ENCODE peak calls at places on chromosomes 3 and 15, in eight cellular contexts. One of them, this sample, is unnamed.
A peak's percentile ranks its signal among the peaks of the same experiment; 100 is the strongest.

GRCh38 chr3:20673866-20674265 is 487.9 kb upstream of the SGO1 start:
- DNase-seq in PC-9: no peak
- DNase-seq in endothelial cell of umbilical vein: no peak
- DNase-seq in left lung: no peak
- DNase-seq in HFFc6: no peak
- DNase-seq in D721Med: no peak
- DNase-seq in GM13976: no peak
- DNase-seq in cardiac muscle cell: no peak
- DNase-seq in this sample: no peak

GRCh38 chr3:157662171-157662570 is 159.0 kb upstream of the VEPH1 start:
- DNase-seq in cardiac muscle cell: no peak
- DNase-seq in GM13976: no peak
- DNase-seq in D721Med: no peak
- DNase-seq in left lung: no peak
- DNase-seq in HFFc6: no peak
- DNase-seq in endothelial cell of umbilical vein: no peak
- DNase-seq in PC-9: no peak
- DNase-seq in this sample: no peak

GRCh38 chr3:12799525-12800440 is 3.3 kb downstream of the CAND2 start:
- DNase-seq in GM13976: no peak
- DNase-seq in endothelial cell of umbilical vein: no peak
- DNase-seq in left lung: no peak
- DNase-seq in PC-9: no peak
- DNase-seq in HFFc6: no peak
- DNase-seq in D721Med: no peak
- DNase-seq in cardiac muscle cell: no peak
- DNase-seq in this sample: no peak

GRCh38 chr15:60643490-60644040 is 164.6 kb upstream of the ICE2 start:
- DNase-seq in cardiac muscle cell: no peak
- DNase-seq in HFFc6: no peak
- DNase-seq in D721Med: no peak
- DNase-seq in endothelial cell of umbilical vein: no peak
- DNase-seq in PC-9: no peak
- DNase-seq in GM13976: no peak
- DNase-seq in left lung: no peak
- DNase-seq in this sample: no peak

GRCh38 chr3:165463546-165463945 is 267.4 kb upstream of the SLITRK3 start:
- DNase-seq in endothelial cell of umbilical vein: no peak
- DNase-seq in cardiac muscle cell: no peak
- DNase-seq in GM13976: no peak
- DNase-seq in PC-9: no peak
- DNase-seq in left lung: no peak
- DNase-seq in HFFc6: no peak
- DNase-seq in D721Med: no peak
- DNase-seq in this sample: no peak

GRCh38 chr15:67641453-67641852 is 99.0 kb downstream of the MAP2K5 start:
- DNase-seq in left lung: no peak
- DNase-seq in D721Med: no peak
- DNase-seq in GM13976: no peak
- DNase-seq in PC-9: no peak
- DNase-seq in endothelial cell of umbilical vein: no peak
- DNase-seq in cardiac muscle cell: no peak
- DNase-seq in HFFc6: no peak
- DNase-seq in this sample: no peak

GRCh38 chr3:165883866-165884478 is 46.7 kb upstream of the BCHE start:
- DNase-seq in GM13976: no peak
- DNase-seq in HFFc6: no peak
- DNase-seq in PC-9: peak; percentile 15
- DNase-seq in D721Med: no peak
- DNase-seq in endothelial cell of umbilical vein: no peak
- DNase-seq in cardiac muscle cell: no peak
- DNase-seq in left lung: no peak
- DNase-seq in this sample: no peak

GRCh38 chr3:186588619-186589018 is 18.1 kb downstream of the DNAJB11 start:
- DNase-seq in GM13976: no peak
- DNase-seq in endothelial cell of umbilical vein: no peak
- DNase-seq in PC-9: peak; percentile 35
- DNase-seq in cardiac muscle cell: no peak
- DNase-seq in D721Med: no peak
- DNase-seq in HFFc6: no peak
- DNase-seq in left lung: no peak
- DNase-seq in this sample: no peak

GRCh38 chr3:27666708-27667107 is 55.4 kb downstream of the EOMES start:
- DNase-seq in HFFc6: peak; percentile 91
- DNase-seq in left lung: peak; percentile 80
- DNase-seq in cardiac muscle cell: peak; percentile 9
- DNase-seq in endothelial cell of umbilical vein: no peak
- DNase-seq in D721Med: no peak
- DNase-seq in PC-9: no peak
- DNase-seq in GM13976: no peak
- DNase-seq in this sample: no peak

GRCh38 chr3:69983546-69984265 is 15.8 kb upstream of the SAMMSON start:
- DNase-seq in HFFc6: no peak
- DNase-seq in PC-9: no peak
- DNase-seq in D721Med: no peak
- DNase-seq in cardiac muscle cell: no peak
- DNase-seq in endothelial cell of umbilical vein: no peak
- DNase-seq in GM13976: no peak
- DNase-seq in left lung: no peak
- DNase-seq in this sample: no peak

GRCh38 chr3:163266731-163267130 is 1770.1 kb downstream of the OTOL1 start:
- DNase-seq in cardiac muscle cell: no peak
- DNase-seq in GM13976: no peak
- DNase-seq in PC-9: no peak
- DNase-seq in endothelial cell of umbilical vein: no peak
- DNase-seq in left lung: no peak
- DNase-seq in D721Med: no peak
- DNase-seq in HFFc6: no peak
- DNase-seq in this sample: no peak

DNA sequence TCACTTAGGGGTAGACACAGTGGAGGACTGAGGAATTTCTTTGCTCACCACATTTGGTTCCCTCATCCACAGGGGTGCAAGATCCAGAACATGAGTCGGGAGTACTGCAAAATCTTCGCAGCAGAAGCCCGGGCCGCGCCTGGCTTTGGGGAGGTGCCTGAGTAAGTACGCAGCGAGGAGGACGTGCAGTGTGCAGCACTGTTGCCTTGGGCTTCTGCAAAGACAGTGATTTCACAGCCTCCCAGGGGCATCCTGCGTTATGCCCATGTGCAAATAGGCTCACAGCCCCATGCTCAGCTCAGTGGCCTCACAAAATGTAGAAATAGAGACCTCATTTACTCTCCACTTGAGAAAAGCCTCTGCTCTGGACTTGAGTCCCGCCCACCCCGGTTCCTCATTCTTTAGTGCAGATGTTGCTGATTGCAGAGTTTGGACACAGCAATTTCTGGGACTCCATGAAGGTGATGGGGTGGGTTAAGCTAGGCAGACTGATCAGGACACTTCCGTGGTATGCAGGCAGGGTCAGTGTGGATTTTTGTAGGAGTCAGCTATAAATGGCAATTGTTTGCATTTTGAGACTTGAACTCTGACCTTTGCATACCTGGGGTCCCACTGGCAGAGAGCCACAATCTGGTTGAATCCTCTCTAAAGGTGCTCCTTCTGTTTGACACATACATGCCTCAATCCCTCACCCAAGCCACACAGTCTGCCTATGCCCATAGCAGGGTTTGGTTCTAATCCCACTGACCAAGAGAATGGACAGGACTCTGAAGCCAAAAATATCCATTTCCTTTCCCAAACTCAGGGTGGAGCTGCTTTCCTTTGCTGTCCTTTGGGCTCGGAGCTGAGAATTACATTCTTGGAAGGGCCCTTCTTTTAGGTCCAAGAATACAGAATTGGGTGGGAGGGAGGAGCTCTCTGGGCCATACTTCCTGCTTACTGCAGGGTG is 20.7 kb upstream of the SLC28A1 start:
- DNase-seq in left lung: no peak
- DNase-seq in PC-9: no peak
- DNase-seq in HFFc6: peak; percentile 30
- DNase-seq in endothelial cell of umbilical vein: no peak
- DNase-seq in D721Med: no peak
- DNase-seq in cardiac muscle cell: no peak
- DNase-seq in GM13976: no peak
- DNase-seq in this sample: no peak
- TF ChIP-seq CTCF in left lung: no peak
- TF ChIP-seq CTCF in PC-9: no peak
- TF ChIP-seq CTCF in HFFc6: peak; percentile 42
- TF ChIP-seq CTCF in endothelial cell of umbilical vein: no peak
- TF ChIP-seq CTCF in D721Med: no peak
- TF ChIP-seq CTCF in cardiac muscle cell: peak; percentile 39
- TF ChIP-seq CTCF in GM13976: no peak
- TF ChIP-seq CTCF in this sample: no peak

DNA sequence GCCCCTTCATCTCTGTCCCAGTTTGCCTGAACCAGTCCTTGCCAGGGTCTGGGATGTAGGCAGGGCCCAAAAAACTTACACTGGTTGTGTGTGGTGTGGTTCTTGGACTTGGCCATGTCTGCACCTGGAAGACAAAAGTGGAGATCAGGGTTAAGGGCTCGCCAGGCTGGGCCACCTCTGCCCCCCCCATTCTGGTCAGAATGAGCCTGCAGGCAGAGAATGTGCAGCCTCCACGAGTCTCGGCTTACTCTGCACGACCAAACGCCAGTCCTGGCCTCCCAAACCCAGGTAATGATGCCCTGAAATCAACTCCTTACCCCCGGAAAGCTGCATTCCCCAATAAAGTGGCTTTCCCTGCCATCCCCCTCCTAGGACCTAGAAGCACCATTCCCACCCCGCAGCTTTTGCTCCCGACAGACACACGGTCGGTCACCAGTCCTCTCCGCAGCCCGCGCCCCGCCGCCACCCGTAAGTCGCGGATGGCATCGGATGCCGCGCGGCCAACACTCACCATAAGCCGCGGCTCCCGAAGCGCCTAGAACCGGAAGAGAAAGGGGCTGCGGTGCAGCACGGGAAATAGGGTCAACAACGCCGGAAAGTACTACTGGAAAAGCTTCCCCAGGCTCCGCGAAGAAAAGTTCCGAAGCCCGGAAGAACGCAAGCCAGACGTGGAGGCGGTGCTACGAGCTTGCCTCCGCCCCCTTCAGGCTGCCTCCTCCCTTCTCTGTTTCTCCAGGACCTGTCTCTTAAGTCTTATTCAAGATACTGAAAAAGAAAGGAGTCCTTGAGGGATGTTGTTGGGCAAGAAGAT is at the start of gene RPL29:
- DNase-seq in GM13976: peak; percentile 95
- DNase-seq in PC-9: peak; percentile 90
- DNase-seq in endothelial cell of umbilical vein: peak; percentile 96
- DNase-seq in cardiac muscle cell: peak; percentile 93
- DNase-seq in D721Med: peak; percentile 88
- DNase-seq in HFFc6: peak; percentile 94
- DNase-seq in left lung: peak; percentile 92
- DNase-seq in this sample: peak; percentile 71
- TF ChIP-seq CTCF in GM13976: no peak
- TF ChIP-seq CTCF in PC-9: no peak
- TF ChIP-seq CTCF in endothelial cell of umbilical vein: no peak
- TF ChIP-seq CTCF in cardiac muscle cell: no peak
- TF ChIP-seq CTCF in D721Med: peak; percentile 10
- TF ChIP-seq CTCF in HFFc6: peak; percentile 62
- TF ChIP-seq CTCF in left lung: peak; percentile 27
- TF ChIP-seq CTCF in this sample: no peak

GRCh38 chr3:73625124-73625665 is 454 bp upstream of the PDZRN3 start:
- DNase-seq in PC-9: no peak
- DNase-seq in cardiac muscle cell: peak; percentile 83
- DNase-seq in left lung: no peak
- DNase-seq in GM13976: peak; percentile 10
- DNase-seq in endothelial cell of umbilical vein: peak; percentile 2
- DNase-seq in HFFc6: peak; percentile 73
- DNase-seq in D721Med: no peak
- DNase-seq in this sample: no peak

GRCh38 chr3:73622135-73622534 is 2.6 kb downstream of the PDZRN3 start:
- DNase-seq in PC-9: no peak
- DNase-seq in GM13976: no peak
- DNase-seq in D721Med: no peak
- DNase-seq in HFFc6: peak; percentile 17
- DNase-seq in left lung: peak; percentile 62
- DNase-seq in cardiac muscle cell: peak; percentile 85
- DNase-seq in endothelial cell of umbilical vein: no peak
- DNase-seq in this sample: peak; percentile 57

GRCh38 chr3:73623316-73623715 is 1.4 kb downstream of the PDZRN3 start:
- DNase-seq in HFFc6: no peak
- DNase-seq in PC-9: no peak
- DNase-seq in D721Med: no peak
- DNase-seq in endothelial cell of umbilical vein: no peak
- DNase-seq in cardiac muscle cell: peak; percentile 34
- DNase-seq in left lung: no peak
- DNase-seq in GM13976: no peak
- DNase-seq in this sample: no peak

GRCh38 chr3:73623996-73624362 is 762 bp downstream of the PDZRN3 start:
- DNase-seq in HFFc6: peak; percentile 67
- DNase-seq in PC-9: no peak
- DNase-seq in cardiac muscle cell: peak; percentile 83
- DNase-seq in endothelial cell of umbilical vein: no peak
- DNase-seq in D721Med: peak; percentile 28
- DNase-seq in GM13976: no peak
- DNase-seq in left lung: peak; percentile 72
- DNase-seq in this sample: peak; percentile 36

GRCh38 chr3:73624363-73625123 is at the start of gene PDZRN3:
- DNase-seq in left lung: peak; percentile 73
- DNase-seq in D721Med: peak; percentile 43
- DNase-seq in GM13976: peak; percentile 8
- DNase-seq in HFFc6: peak; percentile 70
- DNase-seq in PC-9: no peak
- DNase-seq in cardiac muscle cell: peak; percentile 82
- DNase-seq in endothelial cell of umbilical vein: peak; percentile 15
- DNase-seq in this sample: peak; percentile 49
- TF ChIP-seq CTCF in left lung: no peak
- TF ChIP-seq CTCF in D721Med: no peak
- TF ChIP-seq CTCF in GM13976: no peak
- TF ChIP-seq CTCF in HFFc6: no peak
- TF ChIP-seq CTCF in PC-9: no peak
- TF ChIP-seq CTCF in cardiac muscle cell: no peak
- TF ChIP-seq CTCF in endothelial cell of umbilical vein: no peak
- TF ChIP-seq CTCF in this sample: no peak

GRCh38 chr3:33706056-33706455 is 12.0 kb downstream of the CLASP2 start:
- DNase-seq in HFFc6: no peak
- DNase-seq in cardiac muscle cell: no peak
- DNase-seq in endothelial cell of umbilical vein: no peak
- DNase-seq in D721Med: no peak
- DNase-seq in GM13976: no peak
- DNase-seq in PC-9: no peak
- DNase-seq in left lung: no peak
- DNase-seq in this sample: no peak

GRCh38 chr3:33699275-33699674 is 18.8 kb downstream of the CLASP2 start:
- DNase-seq in D721Med: no peak
- DNase-seq in PC-9: no peak
- DNase-seq in GM13976: no peak
- DNase-seq in HFFc6: no peak
- DNase-seq in cardiac muscle cell: no peak
- DNase-seq in endothelial cell of umbilical vein: no peak
- DNase-seq in left lung: no peak
- DNase-seq in this sample: no peak

DNA sequence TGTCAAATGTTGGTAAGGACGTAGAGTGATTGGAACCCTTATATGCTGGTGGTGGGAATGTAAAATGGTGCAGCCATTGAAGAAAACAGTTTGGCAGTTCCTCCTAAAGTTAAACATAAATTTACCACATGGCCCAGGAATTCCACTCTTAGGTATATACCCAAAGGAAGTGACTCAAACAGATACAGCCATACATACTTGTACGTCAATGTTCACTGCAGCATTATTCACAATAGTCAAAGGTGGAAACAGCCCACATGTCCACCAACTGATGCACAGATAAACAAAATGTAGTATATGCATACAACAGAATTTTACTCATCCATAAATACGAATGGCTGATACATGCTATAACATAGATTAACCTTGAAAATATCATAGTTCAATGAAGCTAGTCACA is 13.2 kb downstream of the CLASP2 start:
- DNase-seq in D721Med: no peak
- DNase-seq in GM13976: no peak
- DNase-seq in PC-9: no peak
- DNase-seq in cardiac muscle cell: no peak
- DNase-seq in endothelial cell of umbilical vein: no peak
- DNase-seq in left lung: no peak
- DNase-seq in HFFc6: no peak
- DNase-seq in this sample: no peak
- TF ChIP-seq CTCF in D721Med: no peak
- TF ChIP-seq CTCF in GM13976: no peak
- TF ChIP-seq CTCF in PC-9: no peak
- TF ChIP-seq CTCF in cardiac muscle cell: no peak
- TF ChIP-seq CTCF in endothelial cell of umbilical vein: no peak
- TF ChIP-seq CTCF in left lung: no peak
- TF ChIP-seq CTCF in HFFc6: no peak
- TF ChIP-seq CTCF in this sample: no peak

This sample was measured in progenitor cell of endocrine pancreas.